ENCODE peak calls at places on chromosomes 4 and X, in six cellular contexts. One of them, this sample, is unnamed. For H3K4me1, the result is how much of the 10 kb centered on the place peaks cover.

GRCh38 chr4:8165374-8165896 is 6.8 kb upstream of the ABLIM2 start:
- DNase-seq in left lung: no peak
- DNase-seq in breast epithelium: no peak
- DNase-seq in body of pancreas: no peak
- DNase-seq in uterus: no peak
- DNase-seq in H9: no peak
- DNase-seq in this sample: no peak

GRCh38 chr4:140117946-140118345 is 36.0 kb downstream of the MAML3 start:
- DNase-seq in breast epithelium: no peak
- DNase-seq in body of pancreas: no peak
- DNase-seq in H9: no peak
- DNase-seq in left lung: no peak
- DNase-seq in uterus: no peak
- DNase-seq in this sample: no peak

GRCh38 chr4:156662921-156663320 is 308.7 kb downstream of the PDGFC start:
- DNase-seq in body of pancreas: no peak
- DNase-seq in left lung: no peak
- DNase-seq in H9: no peak
- DNase-seq in breast epithelium: no peak
- DNase-seq in uterus: no peak
- DNase-seq in this sample: no peak

GRCh38 chr4:4395849-4396627 is 9.1 kb downstream of the NSG1 start:
- DNase-seq in body of pancreas: no peak
- DNase-seq in breast epithelium: no peak
- DNase-seq in left lung: peak
- DNase-seq in uterus: no peak
- DNase-seq in H9: peak
- DNase-seq in this sample: no peak

GRCh38 chrX:36336746-36337145 is 417.2 kb downstream of the CFAP47 start:
- DNase-seq in breast epithelium: no peak
- DNase-seq in body of pancreas: no peak
- DNase-seq in left lung: no peak
- DNase-seq in H9: no peak
- DNase-seq in uterus: no peak
- DNase-seq in this sample: no peak

GRCh38 chrX:41314204-41314603 is 19.8 kb upstream of the DDX3X start:
- DNase-seq in left lung: no peak
- DNase-seq in body of pancreas: no peak
- DNase-seq in breast epithelium: no peak
- DNase-seq in uterus: no peak
- DNase-seq in H9: no peak
- DNase-seq in this sample: no peak

GRCh38 chrX:38661561-38661960 is 100.2 kb downstream of the TSPAN7 start:
- DNase-seq in body of pancreas: no peak
- DNase-seq in left lung: no peak
- DNase-seq in uterus: no peak
- DNase-seq in breast epithelium: no peak
- DNase-seq in H9: no peak
- DNase-seq in this sample: no peak

GRCh38 chrX:109847257-109848187 is 114.5 kb upstream of the ACSL4 start:
- DNase-seq in uterus: peak
- DNase-seq in breast epithelium: peak
- DNase-seq in H9: no peak
- DNase-seq in left lung: no peak
- DNase-seq in body of pancreas: no peak
- DNase-seq in this sample: no peak

GRCh38 chr4:120139392-120139791 is 72.7 kb upstream of the MAD2L1 start:
- DNase-seq in left lung: no peak
- DNase-seq in breast epithelium: no peak
- DNase-seq in H9: no peak
- DNase-seq in uterus: no peak
- DNase-seq in body of pancreas: no peak
- DNase-seq in this sample: no peak

GRCh38 chr4:38869511-38869910 is 1.9 kb downstream of the FAM114A1 start:
- DNase-seq in breast epithelium: no peak
- DNase-seq in H9: no peak
- DNase-seq in body of pancreas: no peak
- DNase-seq in left lung: no peak
- DNase-seq in uterus: no peak
- DNase-seq in this sample: no peak

DNA sequence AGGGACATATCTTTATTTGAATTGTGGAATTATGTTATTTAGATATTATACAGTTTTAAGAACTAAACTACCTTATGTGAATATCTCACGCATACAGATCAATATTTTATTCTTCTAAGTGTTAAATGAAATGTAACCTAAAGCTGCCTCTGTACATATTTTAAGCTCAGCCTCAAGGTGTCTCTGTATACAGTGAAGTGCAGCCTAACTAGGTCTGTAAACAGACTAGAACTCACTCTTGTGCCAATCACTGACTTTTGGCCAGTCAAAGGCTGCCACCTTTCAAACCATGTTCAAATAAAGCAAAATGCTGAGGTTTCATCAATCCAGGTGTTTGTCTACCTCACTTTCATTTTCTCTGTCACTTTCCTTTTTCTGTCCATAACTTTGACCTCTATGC is 1074.5 kb upstream of the PRKX start:
- DNase-seq in H9: no peak
- DNase-seq in body of pancreas: no peak
- DNase-seq in breast epithelium: no peak
- DNase-seq in left lung: no peak
- DNase-seq in uterus: no peak
- DNase-seq in this sample: no peak
- TF ChIP-seq CTCF in H9: no peak
- TF ChIP-seq CTCF in body of pancreas: no peak
- TF ChIP-seq CTCF in breast epithelium: no peak
- TF ChIP-seq CTCF in left lung: no peak
- TF ChIP-seq CTCF in uterus: no peak
- TF ChIP-seq CTCF in this sample: no peak

GRCh38 chrX:129097668-129098067 is 425.6 kb downstream of the SMARCA1 start:
- DNase-seq in uterus: no peak
- DNase-seq in H9: no peak
- DNase-seq in left lung: no peak
- DNase-seq in body of pancreas: no peak
- DNase-seq in breast epithelium: no peak
- DNase-seq in this sample: no peak

GRCh38 chrX:129099206-129099605 is 424.1 kb downstream of the SMARCA1 start:
- DNase-seq in H9: no peak
- DNase-seq in left lung: no peak
- DNase-seq in uterus: no peak
- DNase-seq in breast epithelium: no peak
- DNase-seq in body of pancreas: no peak
- DNase-seq in this sample: no peak
- H3K4me1 ChIP-seq in H9: under half
- H3K4me1 ChIP-seq in left lung: under half
- H3K4me1 ChIP-seq in uterus: under half
- H3K4me1 ChIP-seq in breast epithelium: under half
- H3K4me1 ChIP-seq in body of pancreas: under half
- H3K4me1 ChIP-seq in this sample: under half

GRCh38 chrX:15594371-15594770 is 6.4 kb downstream of the ACE2 start:
- DNase-seq in left lung: no peak
- DNase-seq in H9: no peak
- DNase-seq in uterus: no peak
- DNase-seq in body of pancreas: no peak
- DNase-seq in breast epithelium: no peak
- DNase-seq in this sample: no peak
- TF ChIP-seq CTCF in left lung: no peak
- TF ChIP-seq CTCF in H9: peak
- TF ChIP-seq CTCF in uterus: no peak
- TF ChIP-seq CTCF in body of pancreas: no peak
- TF ChIP-seq CTCF in breast epithelium: no peak
- TF ChIP-seq CTCF in this sample: no peak

GRCh38 chr4:2800691-2801596 is 8.1 kb downstream of the SH3BP2 start:
- DNase-seq in H9: peak
- DNase-seq in body of pancreas: peak
- DNase-seq in uterus: peak
- DNase-seq in breast epithelium: peak
- DNase-seq in left lung: peak
- DNase-seq in this sample: peak
- H3K4me1 ChIP-seq in H9: under half
- H3K4me1 ChIP-seq in body of pancreas: half or more
- H3K4me1 ChIP-seq in uterus: under half
- H3K4me1 ChIP-seq in breast epithelium: under half
- H3K4me1 ChIP-seq in left lung: half or more
- H3K4me1 ChIP-seq in this sample: half or more